ENCODE peak calls at places on chromosomes 13 and 19, in five cellular contexts. L is suprapubic skin, R is neural progenitor cell, F is mammary epithelial cell, I is prostate gland. N is an unnamed sample.
A peak's percentile ranks its signal among the peaks of the same experiment; 100 is the strongest.

GRCh38 chr19:29010276-29010675 is 202.7 kb downstream of the UQCRFS1 start:
- DNase-seq in F (no peak), L (no peak), R (no peak), I (no peak), N (no peak)

GRCh38 chr13:98797456-98797855 is 45.0 kb upstream of the SLC15A1 start:
- DNase-seq in R (no peak), F (no peak), I (no peak), L (no peak), N (no peak)

GRCh38 chr19:35641515-35642151 is at the start of gene ETV2:
- DNase-seq in L (no peak), F (no peak), R (peak; percentile 61), I (no peak), N (no peak)

GRCh38 chr13:97212540-97213146 is 9.5 kb upstream of the MBNL2 start:
- DNase-seq in F (peak; percentile 67), R (no peak), L (no peak), I (no peak), N (no peak)

GRCh38 chr13:109698779-109699178 is 87.6 kb downstream of the IRS2 start:
- DNase-seq in R (no peak), I (no peak), F (peak; percentile 57), L (no peak), N (no peak)

GRCh38 chr13:32211788-32212187 is 103.4 kb downstream of the ZAR1L start:
- DNase-seq in I (no peak), F (no peak), L (no peak), R (no peak), N (no peak)

GRCh38 chr19:1991516-1991915 is 24.0 kb downstream of the BTBD2 start:
- DNase-seq in R (no peak), F (no peak), L (peak; percentile 67), I (no peak), N (no peak)

GRCh38 chr19:4304509-4305252 is at the start of gene FSD1:
- DNase-seq in I (no peak), R (peak; percentile 92), F (no peak), L (no peak), N (no peak)

GRCh38 chr19:58387338-58388174 is 487 bp downstream of the RPS5 start:
- DNase-seq in I (no peak), F (no peak), L (no peak), R (no peak), N (no peak)

GRCh38 chr19:29988351-29988750 is 46.3 kb downstream of the URI1 start:
- DNase-seq in I (no peak), F (no peak), L (no peak), R (peak; percentile 37), N (no peak)

GRCh38 chr19:35332817-35333216 is 3.8 kb downstream of the CD22 start:
- DNase-seq in I (no peak), R (no peak), F (no peak), L (no peak), N (no peak)

GRCh38 chr13:90205911-90206310 is 1141.6 kb upstream of the MIR17HG start:
- DNase-seq in F (no peak), R (no peak), L (no peak), I (no peak), N (no peak)

GRCh38 chr13:50682002-50682401 is 161.5 kb downstream of the DLEU7 start:
- DNase-seq in L (no peak), I (no peak), F (no peak), R (no peak), N (no peak)

GRCh38 chr13:32381539-32381938 is 46.4 kb downstream of the N4BP2L1 start:
- DNase-seq in F (peak; percentile 13), R (peak; percentile 71), L (no peak), I (no peak), N (peak; percentile 26)

GRCh38 chr19:310781-311496 is 19.7 kb upstream of the PLPP2 start:
- DNase-seq in I (no peak), R (no peak), F (no peak), L (no peak), N (no peak)

GRCh38 chr19:19655641-19656343 is 7.7 kb downstream of the ATP13A1 start:
- DNase-seq in R (no peak), L (no peak), I (no peak), F (no peak), N (no peak)

GRCh38 chr19:35037716-35038622 is 3.6 kb upstream of the HPN start:
- DNase-seq in I (no peak), F (no peak), L (no peak), R (no peak), N (no peak)

GRCh38 chr19:7799640-7800355 is 30.2 kb upstream of the EVI5L start:
- DNase-seq in I (peak; percentile 63), F (peak; percentile 56), L (no peak), R (peak; percentile 91), N (peak; percentile 81)

GRCh38 chr13:105436946-105437345 is 1098.5 kb downstream of the EFNB2 start:
- DNase-seq in L (no peak), R (no peak), F (no peak), I (no peak), N (no peak)

GRCh38 chr19:34253711-34254551 is 423 bp upstream of the GARRE1 start:
- DNase-seq in L (peak; percentile 91), F (no peak), I (no peak), R (peak; percentile 97), N (peak; percentile 78)

GRCh38 chr19:21789761-21790160 is 22.4 kb upstream of the ZNF100 start:
- DNase-seq in R (no peak), F (peak; percentile 33), I (no peak), L (no peak), N (no peak)

GRCh38 chr19:40960062-40960685 is 30.9 kb upstream of the CYP2B6 start:
- DNase-seq in L (no peak), F (no peak), R (no peak), I (no peak), N (no peak)

GRCh38 chr19:14072535-14073231 is at the start of gene MISP3:
- DNase-seq in F (peak; percentile 42), I (peak; percentile 36), L (no peak), R (peak; percentile 70), N (no peak)

GRCh38 chr13:63092461-63092860 is 1676.8 kb upstream of the PCDH20 start:
- DNase-seq in F (no peak), I (no peak), R (no peak), L (no peak), N (no peak)

GRCh38 chr13:52851153-52851962 is 2.9 kb upstream of the PCDH8 start:
- DNase-seq in I (no peak), R (peak; percentile 97), L (no peak), F (no peak), N (no peak)

GRCh38 chr19:10497371-10497770 is 5.8 kb downstream of the KEAP1 start:
- DNase-seq in L (no peak), F (no peak), I (no peak), R (no peak), N (no peak)

GRCh38 chr13:85806553-85807175 is 7.4 kb upstream of the SLITRK6 start:
- DNase-seq in R (peak; percentile 62), I (no peak), L (no peak), F (peak; percentile 21), N (no peak)

GRCh38 chr13:99124695-99125334 is 75.8 kb upstream of the UBAC2 start:
- DNase-seq in L (no peak), R (no peak), I (no peak), F (peak; percentile 66), N (no peak)

GRCh38 chr13:46296465-46296822 is 84.7 kb downstream of the LRRC63 start:
- DNase-seq in L (no peak), R (no peak), F (no peak), I (no peak), N (no peak)
- H3K27ac ChIP-seq in L (peak overlapping the region; percentile 25), R (no peak overlapping the region), F (peak overlapping the region; percentile 88), I (no peak overlapping the region), N (peak overlapping the region; percentile 51)

GRCh38 chr19:16249826-16250434 is 52.2 kb downstream of the AP1M1 start:
- DNase-seq in F (no peak), L (no peak), I (no peak), R (no peak), N (no peak)

GRCh38 chr19:16248380-16249023 is 50.8 kb downstream of the AP1M1 start:
- DNase-seq in F (no peak), L (no peak), R (no peak), I (no peak), N (no peak)

GRCh38 chr19:16247353-16248182 is 49.9 kb downstream of the AP1M1 start:
- DNase-seq in R (peak; percentile 89), I (peak; percentile 66), L (peak; percentile 94), F (peak; percentile 48), N (peak; percentile 79)

GRCh38 chr19:16244091-16244490 is 46.4 kb downstream of the AP1M1 start:
- DNase-seq in L (no peak), F (no peak), R (no peak), I (no peak), N (no peak)
- H3K27ac ChIP-seq in L (no peak overlapping the region), F (no peak overlapping the region), R (no peak overlapping the region), I (no peak overlapping the region), N (no peak overlapping the region)

GRCh38 chr19:39540333-39540673 is 342 bp upstream of the EID2 start:
- DNase-seq in L (no peak), F (no peak), R (no peak), I (no peak), N (no peak)
- H3K27ac ChIP-seq in L (no peak overlapping the region), F (peak overlapping the region; percentile 13), R (no peak overlapping the region), I (peak overlapping the region; percentile 92), N (peak overlapping the region; percentile 95)

DNA sequence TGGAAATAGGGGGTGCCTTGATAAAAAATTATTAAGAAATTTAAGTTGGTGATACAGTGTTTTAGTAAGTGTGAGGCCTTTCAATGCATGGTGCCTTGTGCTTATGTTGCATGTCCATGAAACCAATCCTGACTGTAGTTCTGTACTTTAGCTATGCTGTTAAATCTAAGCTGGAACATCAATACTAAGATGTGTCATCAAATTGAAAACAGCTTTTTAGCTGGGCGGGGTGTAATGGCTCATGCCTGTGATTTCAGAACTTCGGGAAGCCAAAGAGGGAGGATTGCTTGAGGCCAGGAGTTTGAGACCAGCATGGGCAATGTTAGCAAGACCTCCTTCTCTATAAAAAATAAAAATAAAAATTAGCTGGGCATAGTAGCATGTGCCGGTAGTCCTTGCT is 930.3 kb upstream of the PCDH9 start:
- DNase-seq in R (no peak), L (no peak), F (no peak), I (no peak), N (no peak)
- H3K27ac ChIP-seq in R (no peak overlapping the region), L (no peak overlapping the region), F (no peak overlapping the region), I (no peak overlapping the region), N (no peak overlapping the region)

GRCh38 chr13:30354481-30355404 is 47.4 kb upstream of the KATNAL1 start:
- DNase-seq in L (no peak), R (no peak), F (no peak), I (no peak), N (no peak)
- H3K27ac ChIP-seq in L (no peak overlapping the region), R (no peak overlapping the region), F (no peak overlapping the region), I (no peak overlapping the region), N (no peak overlapping the region)

DNA sequence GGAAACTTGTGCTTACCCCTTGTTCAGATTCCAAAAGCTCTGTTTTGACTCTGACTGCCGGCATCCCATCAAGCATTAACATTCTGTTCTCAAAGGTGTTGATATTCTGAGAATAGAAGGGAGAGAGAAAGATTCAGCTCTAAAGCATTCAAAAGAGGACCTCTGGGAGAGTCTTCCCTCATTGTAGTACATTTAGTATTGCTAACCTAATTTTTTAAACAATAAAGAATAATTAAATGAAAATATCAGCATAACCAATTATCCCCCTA is 190.3 kb downstream of the KLF12 start:
- DNase-seq in I (no peak), F (no peak), R (no peak), L (no peak), N (no peak)
- H3K27ac ChIP-seq in I (no peak overlapping the region), F (no peak overlapping the region), R (no peak overlapping the region), L (no peak overlapping the region), N (no peak overlapping the region)

N was measured in tibial nerve.